ENCODE peak calls at places on chromosomes 4 and X, in four cellular contexts. W is OCI-M1; Q is stimulated activated effector memory CD8-positive, alpha-beta T cell treated with anti-CD3 and anti-CD28 coated beads, Interleukin-12 subunit alpha, Interleukin-12 subunit beta, amount 100 ng/mL, for 72 hours; H is AG20443. Y is an unnamed sample.

GRCh38 chr4:53119685-53120084 is 246.2 kb downstream of the SCFD2 start:
- DNase-seq in W (no peak), Q (no peak), H (peak), Y (no peak)

GRCh38 chr4:3007724-3008123 is 44.4 kb downstream of the GRK4 start:
- DNase-seq in W (no peak), Q (no peak), H (no peak), Y (no peak)

GRCh38 chrX:23333842-23334535 is 660 bp upstream of the PTCHD1 start:
- DNase-seq in W (no peak), Q (no peak), H (peak), Y (no peak)

GRCh38 chrX:42615161-42615563 is 162.8 kb downstream of the PPP1R2C start:
- DNase-seq in W (peak), Q (no peak), H (no peak), Y (no peak)

GRCh38 chr4:138007572-138007971 is 234.6 kb downstream of the SLC7A11 start:
- DNase-seq in W (peak), Q (no peak), H (no peak), Y (no peak)

GRCh38 chr4:108272046-108272445 is 103.3 kb upstream of the LEF1 start:
- DNase-seq in W (no peak), Q (no peak), H (no peak), Y (no peak)

GRCh38 chr4:59223292-59223941 is 1976.7 kb upstream of the ADGRL3 start:
- DNase-seq in W (no peak), Q (no peak), H (no peak), Y (no peak)

GRCh38 chrX:111869639-111870034 is 6.3 kb upstream of the TRPC5OS start:
- DNase-seq in W (peak), Q (no peak), H (peak), Y (peak)

GRCh38 chrX:40952855-40953254 is 132.4 kb upstream of the USP9X start:
- DNase-seq in W (peak), Q (no peak), H (peak), Y (peak)

GRCh38 chr4:30912098-30912719 is 192.0 kb downstream of the PCDH7 start:
- DNase-seq in W (no peak), Q (no peak), H (peak), Y (no peak)

GRCh38 chr4:171846232-171846631 is 33.0 kb downstream of the GALNTL6 start:
- DNase-seq in W (peak), Q (no peak), H (peak), Y (peak)

GRCh38 chr4:152310223-152310622 is 225.7 kb downstream of the FBXW7 start:
- DNase-seq in W (no peak), Q (no peak), H (peak), Y (no peak)

GRCh38 chr4:183256756-183257385 is 63.2 kb downstream of the CLDN22 start:
- DNase-seq in W (peak), Q (no peak), H (peak), Y (peak)

GRCh38 chr4:137509855-137510282 is 22.4 kb downstream of the PCDH18 start:
- DNase-seq in W (peak), Q (no peak), H (no peak), Y (no peak)

GRCh38 chr4:7359302-7360063 is 75.2 kb downstream of the PSAPL1 start:
- DNase-seq in W (no peak), Q (no peak), H (no peak), Y (no peak)

GRCh38 chrX:132957211-132958085 is 981 bp downstream of the HS6ST2 start:
- DNase-seq in W (no peak), Q (no peak), H (peak), Y (peak)

GRCh38 chr4:182770969-182771330 is 146.2 kb downstream of the DCTD start:
- DNase-seq in W (no peak), Q (no peak), H (no peak), Y (no peak)

Y was measured in endothelial cell of umbilical vein.